ENCODE peak calls at places on chromosomes 3 and 15, in seven cellular contexts. H is fibroblast of mammary gland; B is HFFc6; N is activated CD8-positive, alpha-beta T cell treated with anti-CD3 and anti-CD28 coated beads for 36 hours; L is tibial nerve; D is tibial artery; E is fibroblast of lung. V is an unnamed sample.
A peak's percentile ranks its signal among the peaks of the same experiment; 100 is the strongest.

GRCh38 chr15:53847745-53848144 is 88.3 kb upstream of the WDR72 start:
- DNase-seq in H (no peak), B (no peak), N (no peak), L (no peak), D (no peak), E (no peak), V (no peak)

GRCh38 chr15:100201376-100202280 is 140.1 kb downstream of the ADAMTS17 start:
- DNase-seq in H (no peak), B (no peak), N (peak; percentile 71), L (no peak), D (no peak), E (no peak), V (no peak)

GRCh38 chr15:40511472-40512133 is 40.8 kb downstream of the CHST14 start:
- DNase-seq in H (peak; percentile 35), B (peak; percentile 3), N (peak; percentile 11), L (peak; percentile 34), D (peak; percentile 29), E (peak; percentile 50), V (peak; percentile 65)

GRCh38 chr3:177484206-177484605 is 286.9 kb upstream of the TBL1XR1 start:
- DNase-seq in H (no peak), B (no peak), N (no peak), L (no peak), D (no peak), E (no peak), V (no peak)

GRCh38 chr3:187878776-187879524 is 133.7 kb upstream of the BCL6 start:
- DNase-seq in H (peak; percentile 16), B (peak; percentile 31), N (no peak), L (no peak), D (no peak), E (no peak), V (no peak)

GRCh38 chr3:28151608-28152228 is 89.7 kb upstream of the CMC1 start:
- DNase-seq in H (no peak), B (no peak), N (peak; percentile 26), L (peak; percentile 15), D (no peak), E (peak; percentile 23), V (no peak)

GRCh38 chr3:29140706-29141105 is 140.2 kb upstream of the RBMS3 start:
- DNase-seq in H (no peak), B (no peak), N (no peak), L (no peak), D (no peak), E (peak; percentile 28), V (no peak)

GRCh38 chr3:17745301-17745700 is 2.9 kb upstream of the TBC1D5 start:
- DNase-seq in H (no peak), B (no peak), N (no peak), L (no peak), D (no peak), E (no peak), V (no peak)

GRCh38 chr3:146331967-146332366 is 81.1 kb upstream of the PLSCR4 start:
- DNase-seq in H (no peak), B (no peak), N (no peak), L (no peak), D (no peak), E (no peak), V (no peak)

GRCh38 chr3:146322216-146322615 is 71.3 kb upstream of the PLSCR4 start:
- DNase-seq in H (no peak), B (no peak), N (no peak), L (no peak), D (no peak), E (no peak), V (no peak)

GRCh38 chr3:146325170-146325569 is 74.3 kb upstream of the PLSCR4 start:
- DNase-seq in H (peak; percentile 27), B (no peak), N (no peak), L (no peak), D (no peak), E (no peak), V (no peak)

DNA sequence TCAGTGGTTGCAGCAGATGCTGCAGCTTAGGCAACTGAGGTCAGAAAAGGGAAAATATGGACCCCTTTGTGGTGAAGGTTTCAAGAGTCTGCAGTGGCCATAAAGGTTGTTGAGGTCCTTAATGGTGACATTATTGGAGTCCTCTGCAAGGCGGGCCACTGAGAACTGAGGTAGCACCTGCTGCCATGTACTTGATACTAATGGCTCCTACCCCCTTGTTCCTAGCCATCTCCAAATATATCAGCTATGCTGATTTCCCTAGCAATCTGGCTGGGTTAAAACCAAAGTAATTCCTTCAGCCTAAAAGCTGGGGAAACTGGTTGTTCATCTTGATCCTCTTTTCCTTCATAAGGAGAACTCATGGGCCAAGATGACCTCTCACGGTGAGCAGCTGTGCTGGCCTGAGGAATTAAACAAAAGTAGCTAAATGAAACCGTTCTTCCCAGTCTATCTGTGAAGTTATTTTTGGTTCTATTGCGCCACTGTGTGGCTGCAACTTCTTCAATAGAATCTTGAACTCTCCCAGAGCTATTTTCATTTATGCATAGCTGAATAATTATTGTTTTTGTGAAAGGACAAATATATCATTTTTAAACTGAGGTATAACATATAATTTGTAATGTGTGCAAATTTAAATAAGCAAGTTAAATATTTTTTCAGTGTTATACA is 76.1 kb upstream of the PLSCR4 start:
- DNase-seq in H (peak; percentile 83), B (peak; percentile 68), N (peak; percentile 7), L (peak; percentile 59), D (no peak), E (peak; percentile 85), V (no peak)
- TF ChIP-seq CTCF in H (peak; percentile 62), B (peak; percentile 85), N (no peak), L (peak; percentile 73), D (peak; percentile 75), E (peak; percentile 62), V (no peak)

GRCh38 chr3:67940200-67940952 is 286.0 kb upstream of the SUCLG2 start:
- DNase-seq in H (no peak), B (no peak), N (no peak), L (peak; percentile 45), D (peak; percentile 51), E (peak; percentile 7), V (no peak)
- TF ChIP-seq CTCF in H (no peak), B (peak; percentile 41), N (no peak), L (no peak), D (no peak), E (no peak), V (no peak)

GRCh38 chr3:99644741-99645140 is 6.3 kb downstream of the COL8A1 start:
- DNase-seq in H (no peak), B (no peak), N (no peak), L (no peak), D (no peak), E (no peak), V (no peak)

GRCh38 chr3:99646107-99646435 is 7.7 kb downstream of the COL8A1 start:
- DNase-seq in H (peak; percentile 62), B (no peak), N (no peak), L (no peak), D (no peak), E (peak; percentile 53), V (no peak)

GRCh38 chr3:99644017-99644416 is 5.6 kb downstream of the COL8A1 start:
- DNase-seq in H (no peak), B (no peak), N (no peak), L (no peak), D (no peak), E (no peak), V (no peak)

GRCh38 chr3:99647081-99647480 is 8.7 kb downstream of the COL8A1 start:
- DNase-seq in H (peak; percentile 71), B (no peak), N (no peak), L (no peak), D (no peak), E (no peak), V (no peak)

DNA sequence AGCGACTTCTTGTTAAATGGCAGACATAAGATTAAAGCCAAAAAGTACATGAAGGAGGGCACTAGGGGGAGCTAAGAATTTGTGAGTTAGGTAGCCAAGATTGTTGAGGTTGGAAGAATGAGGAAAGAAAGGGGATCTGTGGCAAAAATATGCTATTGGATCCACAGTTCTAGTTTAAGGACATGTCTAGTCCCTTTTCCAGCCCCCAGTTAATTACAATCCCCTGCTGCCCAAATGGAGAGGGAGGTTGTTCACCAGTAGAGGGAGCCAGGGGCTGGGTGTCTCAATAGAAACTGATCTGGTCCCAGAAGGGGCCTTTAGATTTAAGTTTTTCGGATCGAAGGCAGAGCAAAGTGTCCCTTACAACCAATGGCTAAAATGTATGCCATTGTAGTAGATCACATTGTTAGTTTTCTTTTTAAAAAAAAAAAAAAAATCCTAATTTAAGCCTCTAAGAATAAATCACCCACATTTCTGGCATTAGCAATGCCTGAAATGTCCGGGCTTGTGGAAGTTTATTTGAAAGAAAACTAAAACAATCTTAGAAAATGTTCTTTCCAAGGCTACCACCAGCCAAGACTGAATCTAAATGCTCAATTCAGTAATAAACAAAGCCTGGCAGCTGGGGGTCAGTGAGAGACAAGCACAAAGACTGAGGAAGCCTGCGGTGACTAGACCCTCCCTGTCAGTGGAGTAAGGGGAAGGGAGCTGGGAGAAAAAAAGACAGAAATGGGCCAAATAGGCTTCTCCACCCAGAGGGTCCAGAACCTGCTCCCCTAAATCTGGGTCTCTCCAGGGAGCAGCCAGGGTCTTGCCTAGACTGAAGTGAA is 7.1 kb downstream of the COL8A1 start:
- DNase-seq in H (peak; percentile 88), B (peak; percentile 47), N (no peak), L (no peak), D (no peak), E (peak; percentile 85), V (no peak)
- TF ChIP-seq CTCF in H (peak; percentile 75), B (peak; percentile 88), N (peak; percentile 50), L (peak; percentile 76), D (peak; percentile 77), E (peak; percentile 90), V (peak; percentile 30)

GRCh38 chr15:92001307-92001706 is 147.8 kb downstream of the SLCO3A1 start:
- DNase-seq in H (no peak), B (no peak), N (no peak), L (no peak), D (no peak), E (no peak), V (no peak)
- TF ChIP-seq CTCF in H (no peak), B (no peak), N (no peak), L (no peak), D (no peak), E (no peak), V (no peak)

GRCh38 chr15:31339558-31339895 is 12.9 kb downstream of the KLF13 start:
- DNase-seq in H (no peak), B (no peak), N (no peak), L (no peak), D (no peak), E (no peak), V (no peak)

GRCh38 chr15:31340047-31340446 is 13.4 kb downstream of the KLF13 start:
- DNase-seq in H (no peak), B (no peak), N (no peak), L (no peak), D (no peak), E (no peak), V (no peak)

GRCh38 chr15:31341036-31341435 is 14.4 kb downstream of the KLF13 start:
- DNase-seq in H (no peak), B (no peak), N (no peak), L (no peak), D (no peak), E (no peak), V (no peak)

GRCh38 chr15:31341501-31342195 is 15.0 kb downstream of the KLF13 start:
- DNase-seq in H (no peak), B (no peak), N (no peak), L (no peak), D (no peak), E (no peak), V (no peak)

DNA sequence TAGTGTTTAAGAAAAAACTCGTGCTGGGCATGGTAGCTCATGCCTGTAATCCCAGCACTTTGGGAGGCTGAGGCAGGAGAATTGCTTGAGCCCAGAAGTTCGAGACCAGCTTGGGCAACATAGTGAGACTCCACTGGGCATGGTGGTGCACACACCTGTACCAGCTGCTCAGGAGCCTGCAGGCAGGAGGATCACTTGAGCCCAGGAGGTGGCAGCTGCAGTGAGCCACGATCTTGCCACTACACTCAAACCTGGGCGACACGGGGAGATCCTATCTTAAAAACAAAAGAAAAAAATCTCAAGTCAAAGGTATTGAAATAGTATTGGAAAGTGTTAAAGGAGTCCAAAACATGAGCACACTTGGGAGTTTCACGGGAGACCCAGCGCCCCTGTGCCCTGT is 14.0 kb downstream of the KLF13 start:
- DNase-seq in H (no peak), B (no peak), N (no peak), L (no peak), D (no peak), E (no peak), V (no peak)
- TF ChIP-seq CTCF in H (no peak), B (no peak), N (no peak), L (no peak), D (no peak), E (no peak), V (no peak)